ENCODE peak calls at places on chromosomes 7 and 10, in four cellular contexts. O is RWPE2, P is AG08395, A is T-helper 2 cell. K is an unnamed sample.

GRCh38 chr7:85176197-85176596 is 10.7 kb downstream of the SEMA3D start:
- DNase-seq in O (no peak), P (no peak), A (no peak), K (peak)

GRCh38 chr7:128268233-128268632 is 27.2 kb downstream of the LEP start:
- DNase-seq in O (no peak), P (no peak), A (no peak), K (no peak)

GRCh38 chr7:17940302-17941170 is at the start of gene SNX13:
- DNase-seq in O (peak), P (peak), A (peak), K (peak)

GRCh38 chr10:112790921-112791320 is 159.1 kb upstream of the TCF7L2 start:
- DNase-seq in O (no peak), P (no peak), A (no peak), K (no peak)

GRCh38 chr10:43339136-43339535 is 32.3 kb upstream of the FXYD4 start:
- DNase-seq in O (no peak), P (no peak), A (no peak), K (peak)

GRCh38 chr7:45971661-45972175 is 50.6 kb upstream of the IGFBP3 start:
- DNase-seq in O (no peak), P (no peak), A (no peak), K (no peak)

GRCh38 chr7:121313793-121314676 is 14.8 kb upstream of the WNT16 start:
- DNase-seq in O (no peak), P (peak), A (no peak), K (peak)

GRCh38 chr10:5293691-5294550 is 70.8 kb upstream of the UCN3 start:
- DNase-seq in O (no peak), P (peak), A (no peak), K (peak)

GRCh38 chr7:139526578-139527544 is 3.4 kb downstream of the CLEC2L start:
- DNase-seq in O (no peak), P (peak), A (no peak), K (peak)

GRCh38 chr10:84336406-84336805 is 8.0 kb downstream of the CCSER2 start:
- DNase-seq in O (no peak), P (no peak), A (no peak), K (no peak)

GRCh38 chr10:117543245-117543998 is 876 bp downstream of the EMX2 start:
- DNase-seq in O (no peak), P (no peak), A (no peak), K (no peak)

GRCh38 chr7:131111081-131111576 is 216.5 kb upstream of the MKLN1 start:
- DNase-seq in O (no peak), P (peak), A (no peak), K (peak)

GRCh38 chr10:126060232-126060935 is 164.0 kb downstream of the FANK1 start:
- DNase-seq in O (no peak), P (peak), A (no peak), K (peak)

K was measured in M059J.